ENCODE peak calls at places on chromosome 7, in four cellular contexts. L, B, W and M are unnamed samples.

GRCh38 chr7:82288769-82289535 is 154.6 kb downstream of the CACNA2D1 start:
- DNase-seq in L (no peak), B (no peak), W (no peak), M (no peak)

GRCh38 chr7:112162161-112163020 is 43.8 kb downstream of the DOCK4 start:
- DNase-seq in L (peak), B (peak), W (no peak), M (peak)

GRCh38 chr7:55568613-55569268 is 3.6 kb downstream of the VOPP1 start:
- DNase-seq in L (no peak), B (no peak), W (no peak), M (no peak)

GRCh38 chr7:150986099-150986512 is 4.7 kb upstream of the NOS3 start:
- DNase-seq in L (no peak), B (peak), W (peak), M (peak)

GRCh38 chr7:83306487-83306886 is 143.8 kb upstream of the PCLO start:
- DNase-seq in L (no peak), B (no peak), W (no peak), M (no peak)

GRCh38 chr7:146902728-146903127 is 786.1 kb downstream of the CNTNAP2 start:
- DNase-seq in L (no peak), B (no peak), W (no peak), M (no peak)

GRCh38 chr7:37642028-37642540 is 41.5 kb upstream of the GPR141 start:
- DNase-seq in L (no peak), B (no peak), W (no peak), M (no peak)

GRCh38 chr7:131327049-131327625 is 539 bp upstream of the MKLN1 start:
- DNase-seq in L (peak), B (peak), W (peak), M (no peak)

GRCh38 chr7:32519763-32520162 is 24.5 kb downstream of the AVL9 start:
- DNase-seq in L (no peak), B (no peak), W (no peak), M (no peak)

GRCh38 chr7:87370660-87371180 is 25.3 kb downstream of the CROT start:
- DNase-seq in L (peak), B (no peak), W (no peak), M (no peak)

GRCh38 chr7:91837397-91838070 is 43.0 kb downstream of the MTERF1 start:
- DNase-seq in L (no peak), B (no peak), W (no peak), M (no peak)
- TF ChIP-seq HMGXB4 in L (no peak), B (no peak), W (no peak), M (no peak)

GRCh38 chr7:101676956-101677355 is 47.9 kb upstream of the MYL10 start:
- DNase-seq in L (no peak), B (no peak), W (peak), M (no peak)

GRCh38 chr7:101678138-101678479 is 49.0 kb upstream of the MYL10 start:
- DNase-seq in L (no peak), B (no peak), W (no peak), M (no peak)

GRCh38 chr7:101677421-101678137 is 48.5 kb upstream of the MYL10 start:
- DNase-seq in L (no peak), B (no peak), W (peak), M (no peak)

GRCh38 chr7:101680406-101681145 is 51.5 kb upstream of the MYL10 start:
- DNase-seq in L (no peak), B (no peak), W (no peak), M (no peak)

GRCh38 chr7:101678713-101679112 is 49.6 kb upstream of the MYL10 start:
- DNase-seq in L (no peak), B (no peak), W (no peak), M (no peak)
- TF ChIP-seq HMGXB4 in L (no peak), B (no peak), W (no peak), M (no peak)

DNA sequence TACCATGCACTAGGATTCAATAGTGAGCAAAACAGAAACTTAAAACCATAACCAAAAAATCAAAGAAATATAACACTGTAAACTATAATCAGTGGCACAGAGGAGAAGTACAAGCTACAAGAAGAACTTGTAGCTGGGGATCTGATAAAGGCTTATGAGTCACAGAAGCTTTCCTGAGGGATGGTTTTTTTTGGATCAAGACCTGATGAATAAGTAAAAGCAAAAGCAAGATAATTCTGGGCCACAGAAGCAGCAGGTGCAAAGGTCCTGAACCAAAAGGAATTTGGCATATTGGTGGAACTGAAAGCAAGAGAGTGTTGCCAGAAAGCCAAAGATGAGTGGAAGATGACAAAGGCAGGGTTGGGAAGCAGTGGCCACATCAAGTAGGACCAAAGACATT is 37.4 kb upstream of the BET1 start:
- DNase-seq in L (no peak), B (no peak), W (no peak), M (no peak)
- TF ChIP-seq HMGXB4 in L (no peak), B (no peak), W (no peak), M (no peak)

GRCh38 chr7:123974326-123974908 is 49.4 kb downstream of the SPAM1 start:
- DNase-seq in L (no peak), B (no peak), W (no peak), M (no peak)
- TF ChIP-seq HMGXB4 in L (no peak), B (no peak), W (no peak), M (no peak)

DNA sequence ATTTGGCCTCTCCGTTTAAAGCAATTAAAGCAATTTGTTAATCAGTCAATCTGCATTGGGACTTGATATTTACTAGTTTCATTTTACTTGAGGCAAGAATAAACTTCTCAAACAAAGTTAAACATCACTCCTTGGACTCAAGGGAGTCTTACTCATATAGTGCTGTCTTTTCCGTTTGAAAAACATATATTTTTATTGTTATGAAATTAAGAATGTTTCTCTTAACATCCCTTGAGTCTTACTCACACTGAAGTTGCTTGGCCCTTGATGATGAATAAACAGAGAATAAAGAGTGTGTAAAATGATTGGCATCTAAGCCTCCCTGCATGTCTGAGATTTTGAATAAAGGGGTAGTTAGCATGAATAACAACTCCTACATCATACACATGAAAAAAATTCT is 306.1 kb downstream of the C7orf25 start:
- DNase-seq in L (no peak), B (no peak), W (no peak), M (no peak)
- TF ChIP-seq HMGXB4 in L (no peak), B (no peak), W (no peak), M (no peak)

GRCh38 chr7:75847707-75848106 is 31.1 kb upstream of the RHBDD2 start:
- DNase-seq in L (no peak), B (no peak), W (no peak), M (no peak)

GRCh38 chr7:75840029-75840428 is 26.4 kb upstream of the CCL24 start:
- DNase-seq in L (no peak), B (no peak), W (no peak), M (no peak)

GRCh38 chr7:75843470-75844116 is 30.0 kb upstream of the CCL24 start:
- DNase-seq in L (no peak), B (no peak), W (no peak), M (no peak)

GRCh38 chr7:75844158-75844557 is 30.6 kb upstream of the CCL24 start:
- DNase-seq in L (no peak), B (no peak), W (no peak), M (no peak)

DNA sequence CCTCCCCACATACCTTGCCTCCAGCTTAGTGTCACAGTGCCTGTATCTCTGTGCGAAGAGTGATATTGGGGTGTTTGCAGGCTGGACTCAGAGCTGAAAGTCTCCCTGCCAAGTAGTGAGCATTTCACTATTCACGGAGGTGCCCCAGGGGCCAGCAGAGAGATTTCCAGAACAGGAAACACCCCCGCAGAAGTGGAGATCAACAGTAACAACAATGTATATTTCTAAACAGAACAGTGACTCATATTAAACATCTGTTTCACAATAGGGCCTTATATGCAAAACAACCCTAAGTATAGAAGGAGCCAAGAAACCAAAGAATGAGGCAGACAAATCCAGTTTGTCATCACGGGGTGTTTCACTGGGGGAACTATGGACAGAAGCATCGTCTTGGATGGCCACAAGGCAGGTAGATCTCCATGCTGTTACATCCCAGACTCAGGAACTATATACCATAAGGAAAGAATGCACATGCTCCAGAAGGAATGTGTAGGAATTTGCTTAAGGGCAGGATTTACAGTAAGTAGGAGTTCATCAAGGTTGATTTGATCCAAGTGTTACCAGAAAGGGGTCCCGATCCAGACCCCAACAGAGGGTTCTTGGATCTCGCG is 29.3 kb upstream of the CCL24 start:
- DNase-seq in L (peak), B (peak), W (peak), M (no peak)
- TF ChIP-seq HMGXB4 in L (no peak), B (no peak), W (no peak), M (no peak)

GRCh38 chr7:18235819-18236218 is 208.2 kb upstream of the PRPS1L1 start:
- DNase-seq in L (no peak), B (no peak), W (no peak), M (no peak)

GRCh38 chr7:18239212-18239611 is 211.6 kb upstream of the PRPS1L1 start:
- DNase-seq in L (no peak), B (no peak), W (no peak), M (no peak)

GRCh38 chr7:18241543-18242231 is 214.0 kb upstream of the PRPS1L1 start:
- DNase-seq in L (no peak), B (no peak), W (no peak), M (no peak)
- TF ChIP-seq HMGXB4 in L (no peak), B (no peak), W (no peak), M (no peak)